ENCODE peak calls at places on chromosomes 11 and 22, in six cellular contexts. N is A549, X is stomach, Z is tibial nerve, C is esophagus muscularis mucosa, D is K562. F is an unnamed sample.
A peak's percentile ranks its signal among the peaks of the same experiment; 100 is the strongest.

GRCh38 chr22:23391022-23391421 is 189.1 kb downstream of the IGLL1 start:
- DNase-seq in C (no peak), X (no peak), N (no peak), D (no peak), Z (no peak), F (peak; percentile 34)

GRCh38 chr11:111951565-111951964 is 14.4 kb downstream of the DIXDC1 start:
- DNase-seq in N (no peak), Z (no peak), D (no peak), C (peak; percentile 19), X (no peak), F (no peak)

GRCh38 chr11:11157201-11157600 is 195.8 kb downstream of the CSNK2A3 start:
- DNase-seq in X (no peak), N (peak; percentile 41), D (peak; percentile 21), Z (no peak), C (peak; percentile 45), F (no peak)

GRCh38 chr11:110712643-110713468 is 619 bp upstream of the ARHGAP20 start:
- DNase-seq in Z (peak; percentile 49), N (no peak), C (no peak), D (no peak), X (no peak), F (peak; percentile 56)

GRCh38 chr22:35489225-35489624 is 51.4 kb upstream of the RASD2 start:
- DNase-seq in X (no peak), D (no peak), C (no peak), Z (no peak), N (no peak), F (peak; percentile 60)

GRCh38 chr11:91966368-91966767 is 258.2 kb upstream of the FAT3 start:
- DNase-seq in X (no peak), N (no peak), D (no peak), Z (no peak), C (no peak), F (no peak)

GRCh38 chr22:45460288-45461109 is 42.2 kb upstream of the FBLN1 start:
- DNase-seq in X (no peak), N (no peak), D (no peak), C (no peak), Z (peak; percentile 67), F (peak; percentile 91)

GRCh38 chr11:102111011-102111786 is 952 bp downstream of the YAP1 start:
- DNase-seq in X (peak; percentile 79), C (peak; percentile 94), N (peak; percentile 69), Z (peak; percentile 69), D (no peak), F (peak; percentile 89)

GRCh38 chr22:23772315-23773246 is at the start of gene MMP11:
- DNase-seq in N (no peak), C (no peak), D (peak; percentile 83), Z (peak; percentile 49), X (peak; percentile 67), F (peak; percentile 83)

GRCh38 chr22:44358723-44359440 is 46.1 kb upstream of the SHISAL1 start:
- DNase-seq in D (no peak), X (no peak), Z (no peak), N (no peak), C (no peak), F (peak; percentile 72)

GRCh38 chr11:120079750-120080610 is 57.9 kb downstream of the TRIM29 start:
- DNase-seq in X (peak; percentile 36), D (peak; percentile 58), C (no peak), Z (no peak), N (no peak), F (no peak)

GRCh38 chr11:47589103-47589502 is 2.6 kb downstream of the FAM180B start:
- DNase-seq in X (no peak), N (no peak), D (no peak), C (no peak), Z (no peak), F (no peak)
- TF ChIP-seq EP300 in X (no peak), N (no peak), D (no peak), C (no peak), Z (no peak), F (no peak)

GRCh38 chr11:69911310-69912160 is 92.3 kb upstream of the FGF3 start:
- DNase-seq in N (no peak), C (no peak), Z (no peak), D (no peak), X (no peak), F (peak; percentile 60)
- H3K4me1 ChIP-seq in N (peaks cover 17% of the 10 kb centered on the region), C (peaks cover 26% of the 10 kb centered on the region), Z (peaks cover 6% of the 10 kb centered on the region), D (peaks cover 51% of the 10 kb centered on the region), X (peaks cover 5% of the 10 kb centered on the region), F (no peaks in the 10 kb centered on the region)

GRCh38 chr11:116314012-116314411 is 458.8 kb downstream of the BUD13 start:
- DNase-seq in X (no peak), D (no peak), Z (no peak), N (no peak), C (no peak), F (no peak)

GRCh38 chr11:116309446-116309845 is 463.3 kb downstream of the BUD13 start:
- DNase-seq in N (no peak), C (peak; percentile 50), X (no peak), Z (no peak), D (no peak), F (no peak)

GRCh38 chr11:116312560-116313340 is 460.0 kb downstream of the BUD13 start:
- DNase-seq in C (peak; percentile 91), N (no peak), D (no peak), X (peak; percentile 82), Z (peak; percentile 65), F (peak; percentile 93)

GRCh38 chr11:116311141-116311540 is 461.6 kb downstream of the BUD13 start:
- DNase-seq in X (no peak), Z (no peak), C (peak; percentile 72), N (no peak), D (no peak), F (no peak)

GRCh38 chr11:116310215-116310614 is 462.6 kb downstream of the BUD13 start:
- DNase-seq in C (peak; percentile 57), D (no peak), X (no peak), Z (no peak), N (no peak), F (no peak)
- TF ChIP-seq EP300 in C (no peak), D (no peak), X (no peak), Z (no peak), N (no peak), F (no peak)

GRCh38 chr11:121367434-121367833 is 74.9 kb downstream of the SC5D start:
- DNase-seq in C (no peak), Z (no peak), D (no peak), N (no peak), X (no peak), F (no peak)
- H3K4me1 ChIP-seq in C (peaks cover 14% of the 10 kb centered on the region), Z (peaks cover 12% of the 10 kb centered on the region), D (no peaks in the 10 kb centered on the region), N (no peaks in the 10 kb centered on the region), X (no peaks in the 10 kb centered on the region), F (peaks cover 15% of the 10 kb centered on the region)

GRCh38 chr11:107713009-107713408 is 1.2 kb upstream of the SLN start:
- DNase-seq in N (no peak), D (no peak), C (no peak), Z (no peak), X (no peak), F (no peak)
- TF ChIP-seq EP300 in N (no peak), D (no peak), C (no peak), Z (no peak), X (no peak), F (no peak)

DNA sequence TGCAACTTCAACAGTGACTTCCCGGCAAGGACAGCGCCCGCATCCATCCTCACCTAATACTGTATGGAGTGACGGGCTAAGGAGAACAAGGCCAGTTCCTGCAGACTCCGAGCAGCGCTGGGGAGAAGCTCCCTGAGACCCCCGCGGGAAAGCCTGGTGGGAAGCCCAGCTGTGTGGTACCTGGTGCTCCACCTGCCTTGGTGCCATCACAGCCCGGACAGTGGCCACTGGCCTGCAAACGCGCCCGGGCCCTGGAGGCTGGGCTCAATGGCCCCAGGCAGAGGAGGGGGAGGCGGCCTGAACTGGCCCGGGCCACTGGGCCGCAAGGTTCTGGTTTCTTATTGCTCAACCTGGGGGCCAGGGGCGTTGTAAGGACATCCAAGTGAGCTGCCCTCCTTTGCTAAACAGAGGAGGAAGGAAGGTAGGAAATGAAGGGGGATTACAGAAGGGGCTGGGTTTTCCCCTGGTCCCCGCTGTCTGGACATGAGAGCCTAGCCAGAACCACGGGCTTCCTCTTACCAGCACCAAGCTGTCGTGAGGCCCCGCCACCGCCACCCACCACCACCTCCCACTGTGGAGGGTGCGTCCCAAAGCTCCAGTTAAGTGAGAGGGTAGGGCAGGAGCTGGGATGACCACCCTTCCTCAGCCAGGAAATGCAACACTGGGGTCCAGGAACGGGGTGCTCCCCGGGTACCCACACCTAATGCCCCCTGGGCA is 8.5 kb upstream of the CDC42BPG start:
- DNase-seq in X (no peak), Z (no peak), C (no peak), N (no peak), D (no peak), F (no peak)
- H3K4me1 ChIP-seq in X (peaks cover 93% of the 10 kb centered on the region), Z (peaks cover 93% of the 10 kb centered on the region), C (peaks cover 93% of the 10 kb centered on the region), N (peaks cover 96% of the 10 kb centered on the region), D (peaks cover 90% of the 10 kb centered on the region), F (peaks cover 85% of the 10 kb centered on the region)

DNA sequence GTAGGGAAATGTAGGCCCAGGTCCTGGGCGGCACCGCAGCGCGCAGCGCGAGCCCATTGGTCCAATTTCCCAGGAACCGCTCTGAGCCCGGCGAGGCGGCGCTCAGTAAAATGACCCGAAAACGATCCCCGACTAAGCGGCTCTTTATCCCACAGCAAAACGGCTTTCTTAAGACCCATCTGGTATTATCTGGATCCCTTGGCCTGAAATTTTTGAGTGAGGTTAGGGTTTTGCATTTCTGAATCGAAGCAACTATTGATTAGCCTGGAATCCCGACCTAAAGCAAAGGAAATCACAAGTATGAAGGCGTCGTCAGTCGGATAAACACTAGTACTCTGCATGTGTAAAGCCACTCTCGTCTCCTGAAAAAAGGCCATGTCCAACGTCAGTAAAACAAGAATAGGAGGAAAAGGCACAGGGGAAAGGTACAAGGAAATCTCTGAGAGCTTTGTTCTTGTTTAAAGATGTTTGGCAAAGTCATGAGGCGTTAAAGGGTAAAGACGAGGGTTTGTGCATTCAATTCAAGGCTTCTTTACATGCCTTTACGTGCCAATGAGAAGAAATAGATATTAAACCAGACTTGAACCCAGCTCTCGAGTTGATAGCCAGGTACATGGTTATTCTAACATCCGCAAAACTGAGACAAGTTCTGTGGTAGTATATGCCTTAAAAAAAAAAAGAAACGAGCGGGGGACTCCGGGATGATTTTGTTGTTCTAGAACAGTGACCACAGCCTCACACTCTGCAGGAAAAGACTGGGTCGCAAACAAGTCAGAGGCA is 564 bp upstream of the CFL1 start:
- DNase-seq in X (no peak), Z (no peak), N (no peak), C (no peak), D (no peak), F (no peak)
- TF ChIP-seq EP300 in X (no peak), Z (no peak), N (no peak), C (no peak), D (no peak), F (no peak)

GRCh38 chr11:73538381-73538872 is 59.5 kb downstream of the FAM168A start:
- DNase-seq in X (no peak), Z (no peak), C (no peak), N (no peak), D (no peak), F (no peak)

GRCh38 chr11:73542175-73542574 is 55.7 kb downstream of the FAM168A start:
- DNase-seq in N (no peak), D (no peak), C (no peak), Z (no peak), X (no peak), F (no peak)

GRCh38 chr11:73539506-73540084 is 58.3 kb downstream of the FAM168A start:
- DNase-seq in N (no peak), X (no peak), C (no peak), Z (no peak), D (no peak), F (no peak)
- H3K4me1 ChIP-seq in N (no peaks in the 10 kb centered on the region), X (peaks cover 3% of the 10 kb centered on the region), C (no peaks in the 10 kb centered on the region), Z (peaks cover 4% of the 10 kb centered on the region), D (no peaks in the 10 kb centered on the region), F (no peaks in the 10 kb centered on the region)

GRCh38 chr11:16815047-16815767 is 76.8 kb downstream of the C11orf58 start:
- DNase-seq in C (no peak), Z (peak; percentile 67), D (no peak), N (no peak), X (peak; percentile 40), F (peak; percentile 86)
- TF ChIP-seq EP300 in C (no peak), Z (no peak), D (no peak), N (no peak), X (no peak), F (no peak)

GRCh38 chr11:16737860-16738197 is 618 bp upstream of the C11orf58 start:
- DNase-seq in D (no peak), N (peak; percentile 15), X (no peak), C (no peak), Z (peak; percentile 23), F (no peak)
- H3K4me1 ChIP-seq in D (peaks cover 12% of the 10 kb centered on the region), N (peaks cover 14% of the 10 kb centered on the region), X (peaks cover 33% of the 10 kb centered on the region), C (peaks cover 41% of the 10 kb centered on the region), Z (peaks cover 22% of the 10 kb centered on the region), F (peaks cover 34% of the 10 kb centered on the region)

F was measured in sigmoid colon.